ENCODE peak calls at places on chromosomes 12 and 14, in six cellular contexts. Y is stimulated activated CD8-positive, alpha-beta memory T cell treated with anti-CD3 and anti-CD28 coated beads, Interleukin-7, amount 100 ng/mL, for 48 hours; G is cardiac septum; S is activated CD4-positive, alpha-beta T cell treated with anti-CD3 and anti-CD28 coated beads, Interleukin-2, amount 10 ng/mL, durations not matched to agents 7 days and 5 days; C is Daoy; V is renal cortical epithelial cell. D is an unnamed sample.

GRCh38 chr12:1531160-1531653 is 63.2 kb downstream of the FBXL14 start:
- DNase-seq in Y (no peak), G (no peak), S (no peak), C (peak; percentile 34), V (no peak), D (peak; percentile 19)

GRCh38 chr14:33335366-33335765 is 396.7 kb downstream of the NPAS3 start:
- DNase-seq in Y (no peak), G (no peak), S (no peak), C (no peak), V (no peak), D (no peak)

GRCh38 chr14:70394674-70395073 is 22.2 kb downstream of the SYNJ2BP start:
- DNase-seq in Y (no peak), G (no peak), S (no peak), C (no peak), V (no peak), D (no peak)

GRCh38 chr12:63845726-63846125 is 1.2 kb downstream of the SRGAP1 start:
- DNase-seq in Y (no peak), G (no peak), S (no peak), C (peak; percentile 46), V (peak; percentile 55), D (no peak)

GRCh38 chr12:93514853-93515252 is 47.5 kb downstream of the MRPL42 start:
- DNase-seq in Y (no peak), G (no peak), S (no peak), C (peak; percentile 31), V (peak; percentile 13), D (no peak)

GRCh38 chr14:101881426-101881825 is 82.9 kb upstream of the DYNC1H1 start:
- DNase-seq in Y (no peak), G (no peak), S (no peak), C (no peak), V (no peak), D (no peak)

GRCh38 chr14:89336338-89336737 is 80.7 kb downstream of the FOXN3 start:
- DNase-seq in Y (no peak), G (no peak), S (no peak), C (no peak), V (no peak), D (no peak)

GRCh38 chr14:88829685-88830302 is 5.3 kb downstream of the TTC8 start:
- DNase-seq in Y (no peak), G (no peak), S (no peak), C (no peak), V (no peak), D (no peak)

GRCh38 chr12:17076335-17076734 is 470.4 kb upstream of the LMO3 start:
- DNase-seq in Y (no peak), G (no peak), S (no peak), C (peak; percentile 20), V (peak; percentile 36), D (no peak)

GRCh38 chr12:116924558-116925453 is 14.1 kb downstream of the FBXW8 start:
- DNase-seq in Y (peak; percentile 40), G (no peak), S (peak; percentile 87), C (peak; percentile 91), V (peak; percentile 85), D (peak; percentile 83)

GRCh38 chr12:4225571-4225970 is 48.0 kb upstream of the CCND2 start:
- DNase-seq in Y (no peak), G (no peak), S (no peak), C (no peak), V (no peak), D (no peak)

GRCh38 chr12:117047810-117048584 is 51.2 kb downstream of the TESC start:
- DNase-seq in Y (no peak), G (no peak), S (no peak), C (peak; percentile 49), V (no peak), D (no peak)

GRCh38 chr12:13135336-13136178 is 32.1 kb upstream of the GSG1 start:
- DNase-seq in Y (no peak), G (no peak), S (no peak), C (peak; percentile 89), V (peak; percentile 98), D (no peak)

GRCh38 chr14:33555710-33556350 is 395.0 kb downstream of the EGLN3 start:
- DNase-seq in Y (no peak), G (no peak), S (no peak), C (peak; percentile 47), V (no peak), D (no peak)

GRCh38 chr12:26275313-26276257 is 80.2 kb downstream of the SSPN start:
- DNase-seq in Y (no peak), G (no peak), S (no peak), C (peak; percentile 50), V (peak; percentile 99), D (no peak)

GRCh38 chr12:124096109-124096508 is 123.1 kb downstream of the ZNF664 start:
- DNase-seq in Y (no peak), G (peak; percentile 56), S (no peak), C (no peak), V (no peak), D (no peak)

GRCh38 chr12:41724216-41724615 is 420.5 kb downstream of the GXYLT1 start:
- DNase-seq in Y (no peak), G (no peak), S (no peak), C (no peak), V (peak; percentile 27), D (no peak)

GRCh38 chr12:47698055-47698454 is 7.8 kb downstream of the RPAP3 start:
- DNase-seq in Y (no peak), G (no peak), S (no peak), C (no peak), V (no peak), D (no peak)

GRCh38 chr12:41365653-41366131 is 177.6 kb downstream of the PDZRN4 start:
- DNase-seq in Y (no peak), G (no peak), S (no peak), C (no peak), V (peak; percentile 63), D (no peak)

GRCh38 chr14:53306267-53306721 is 153.2 kb upstream of the DDHD1 start:
- DNase-seq in Y (peak; percentile 9), G (no peak), S (peak; percentile 48), C (peak; percentile 57), V (peak; percentile 37), D (peak; percentile 20)